ENCODE peak calls at places on chromosome 1, in nine cellular contexts. L is lung; Y is CD4-positive, alpha-beta memory T cell; S is psoas muscle; T is heart left ventricle; C is sigmoid colon; V is fibroblast of lung; P is GM23248; E is mesenchymal stem cell. K is an unnamed sample. For H3K4me1 and H3K9me3, the result is how much of the 10 kb centered on the place peaks cover.

GRCh38 chr1:15090373-15090772 is 63.2 kb upstream of the TMEM51 start:
- DNase-seq in C (no peak), T (peak), S (no peak), L (peak), P (no peak), E (no peak), Y (no peak), V (no peak), K (peak)

GRCh38 chr1:244276646-244277045 is 175.1 kb downstream of the ADSS2 start:
- DNase-seq in V (no peak), S (no peak), E (peak), Y (no peak), C (no peak), T (no peak), L (no peak), P (no peak), K (no peak)

GRCh38 chr1:173328961-173329360 is 121.8 kb upstream of the TNFSF4 start:
- DNase-seq in S (no peak), L (no peak), T (no peak), C (no peak), P (no peak), V (no peak), E (no peak), Y (no peak), K (no peak)

GRCh38 chr1:42450081-42450480 is 5.7 kb downstream of the ZMYND12 start:
- DNase-seq in T (no peak), E (no peak), P (no peak), C (no peak), Y (no peak), V (no peak), L (no peak), S (no peak), K (no peak)

GRCh38 chr1:204714861-204715511 is 29.4 kb upstream of the LRRN2 start:
- DNase-seq in T (no peak), E (no peak), Y (no peak), S (no peak), L (no peak), P (no peak), C (no peak), V (no peak), K (no peak)

GRCh38 chr1:226550671-226551041 is 2.1 kb downstream of the STUM start:
- DNase-seq in V (no peak), L (no peak), S (no peak), C (no peak), T (no peak), P (no peak), Y (no peak), E (no peak), K (no peak)

GRCh38 chr1:192003295-192004083 is 154.8 kb upstream of the RGS18 start:
- DNase-seq in T (no peak), C (no peak), S (no peak), P (no peak), E (no peak), V (no peak), Y (no peak), L (no peak), K (no peak)

GRCh38 chr1:8378981-8379470 is 61.1 kb downstream of the SLC45A1 start:
- DNase-seq in C (no peak), E (no peak), L (no peak), P (no peak), T (no peak), V (no peak), S (no peak), Y (no peak), K (no peak)

GRCh38 chr1:95309031-95309459 is 75.0 kb downstream of the RWDD3 start:
- DNase-seq in S (no peak), P (peak), T (no peak), Y (no peak), L (no peak), E (peak), C (no peak), V (peak), K (peak)

GRCh38 chr1:225769687-225770086 is 7.9 kb upstream of the SRP9 start:
- DNase-seq in V (no peak), T (no peak), P (no peak), E (no peak), C (no peak), S (no peak), L (no peak), Y (no peak), K (no peak)

GRCh38 chr1:50060279-50060678 is 36.5 kb upstream of the AGBL4 start:
- DNase-seq in L (no peak), Y (no peak), E (no peak), S (no peak), T (no peak), P (peak), V (peak), C (no peak), K (no peak)

GRCh38 chr1:206924549-206925115 is 2.9 kb upstream of the FCMR start:
- DNase-seq in P (no peak), L (no peak), V (no peak), Y (no peak), S (no peak), T (no peak), C (no peak), E (no peak), K (no peak)

GRCh38 chr1:54413732-54414131 is 7.5 kb upstream of the SSBP3 start:
- DNase-seq in E (no peak), L (no peak), V (no peak), T (no peak), P (no peak), Y (no peak), S (peak), C (no peak), K (no peak)

GRCh38 chr1:174206148-174206826 is 47.0 kb downstream of the RABGAP1L start:
- DNase-seq in S (no peak), C (no peak), Y (peak), E (no peak), L (no peak), P (peak), V (peak), T (no peak), K (no peak)

GRCh38 chr1:23960291-23960718 is 677 bp downstream of the PNRC2 start:
- DNase-seq in Y (no peak), S (no peak), C (no peak), P (peak), T (no peak), L (no peak), E (peak), V (peak), K (no peak)

GRCh38 chr1:168958562-168959289 is 147.8 kb upstream of the ATP1B1 start:
- DNase-seq in C (no peak), L (no peak), Y (no peak), E (peak), P (peak), S (no peak), V (peak), T (no peak), K (peak)

GRCh38 chr1:248782311-248782887 is 26.8 kb upstream of the LYPD8 start:
- DNase-seq in V (no peak), L (no peak), T (no peak), Y (no peak), C (no peak), P (no peak), E (no peak), S (no peak), K (no peak)

GRCh38 chr1:155200920-155201319 is 6.8 kb downstream of the THBS3 start:
- DNase-seq in T (no peak), V (no peak), E (no peak), C (no peak), P (no peak), Y (no peak), L (no peak), S (peak), K (no peak)
- H3K4me1 ChIP-seq in T (under half), V (under half), E (under half), C (under half), P (under half), Y (under half), L (under half), S (under half), K (under half)

DNA sequence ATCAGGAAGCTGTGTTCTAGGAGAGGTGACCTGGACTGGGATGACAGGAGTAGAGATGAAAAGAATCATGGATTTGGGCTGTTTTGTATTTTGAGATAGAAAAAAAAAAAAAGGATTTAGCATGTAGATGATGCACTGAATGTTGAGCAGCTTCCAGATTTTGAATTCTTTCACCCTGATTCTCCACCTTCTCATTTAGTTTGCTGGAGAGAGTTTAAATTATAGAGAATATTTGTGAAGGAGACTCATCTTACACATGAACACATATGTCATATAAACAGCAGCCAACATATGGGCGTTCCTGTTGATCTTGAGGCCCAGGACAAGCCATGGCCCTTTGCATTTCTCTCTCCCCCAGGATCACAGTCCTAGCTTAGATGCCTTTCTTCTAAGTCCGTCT is 7.4 kb downstream of the RPTN start:
- DNase-seq in E (no peak), Y (no peak), T (no peak), C (no peak), S (no peak), L (no peak), V (no peak), P (peak), K (no peak)
- H3K9me3 ChIP-seq in E (under half), Y (under half), T (under half), C (under half), S (under half), L (under half), V (under half), P (under half), K (under half)

GRCh38 chr1:156080598-156081173 is 1.6 kb downstream of the MEX3A start:
- DNase-seq in L (no peak), S (no peak), T (no peak), E (no peak), P (no peak), C (no peak), Y (no peak), V (no peak), K (no peak)
- H3K4me3 ChIP-seq in L (no peak), S (no peak), T (no peak), E (peak), P (peak), C (no peak), Y (no peak), V (peak), K (peak)

GRCh38 chr1:149936992-149937705 is 470 bp upstream of the MTMR11 start:
- DNase-seq in Y (no peak), T (no peak), C (no peak), P (peak), L (peak), V (peak), E (peak), S (no peak), K (no peak)

GRCh38 chr1:149934326-149934725 is 2.4 kb downstream of the MTMR11 start:
- DNase-seq in V (no peak), E (no peak), P (no peak), S (no peak), L (no peak), Y (no peak), C (no peak), T (no peak), K (no peak)

GRCh38 chr1:149936076-149936991 is at the start of gene MTMR11:
- DNase-seq in E (peak), Y (no peak), S (no peak), P (peak), T (no peak), V (peak), C (peak), L (no peak), K (peak)

GRCh38 chr1:149940427-149940826 is 3.7 kb upstream of the MTMR11 start:
- DNase-seq in C (no peak), P (no peak), S (no peak), L (no peak), V (no peak), T (no peak), Y (no peak), E (no peak), K (no peak)

DNA sequence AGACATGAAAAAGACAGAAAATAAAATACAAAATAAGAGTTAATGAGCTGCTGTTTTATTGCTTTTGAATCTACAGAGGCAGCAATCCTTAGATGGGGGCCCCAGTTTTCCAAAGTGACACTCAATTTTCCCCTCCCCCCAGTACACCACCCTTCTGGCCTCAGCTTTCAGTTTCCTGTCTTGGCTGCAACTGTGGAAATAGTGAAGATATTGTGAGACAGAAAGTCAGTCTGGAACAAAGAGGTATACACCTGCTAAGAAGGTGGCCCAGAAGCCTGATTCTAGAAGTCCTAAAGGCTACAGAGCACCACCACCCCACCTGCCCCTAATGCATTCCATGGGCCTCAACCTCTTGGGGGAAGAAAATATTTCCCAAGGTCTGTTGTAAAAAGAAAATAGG is 1.1 kb upstream of the MTMR11 start:
- DNase-seq in T (no peak), V (peak), L (no peak), E (peak), P (peak), S (no peak), C (no peak), Y (no peak), K (no peak)
- H3K4me1 ChIP-seq in T (under half), V (under half), L (under half), E (under half), P (under half), S (under half), C (under half), Y (under half), K (under half)

DNA sequence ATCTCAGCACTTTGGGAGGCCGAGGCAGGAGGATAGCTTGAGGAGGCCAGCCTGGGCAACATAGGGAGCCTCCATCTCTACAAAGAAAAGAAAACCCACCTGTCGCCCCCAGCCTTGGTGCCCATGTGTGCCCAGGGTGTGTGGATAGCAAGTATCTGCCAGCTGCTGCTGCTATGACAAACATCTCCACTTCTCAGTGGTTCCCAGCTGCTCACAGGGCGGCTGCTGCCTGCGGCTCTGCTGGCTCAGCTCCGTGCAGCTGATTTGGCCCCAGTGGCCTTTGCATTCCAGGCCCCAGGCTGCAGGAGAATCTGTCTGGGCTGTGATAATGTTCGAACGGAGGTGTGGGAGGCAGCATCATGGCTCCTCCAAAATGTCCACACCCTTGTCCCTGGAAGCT is 10.6 kb upstream of the TTC34 start:
- DNase-seq in E (no peak), L (no peak), P (no peak), V (no peak), C (no peak), Y (no peak), S (no peak), T (no peak), K (no peak)
- H3K9me3 ChIP-seq in E (under half), L (under half), P (under half), V (under half), C (under half), Y (under half), S (under half), T (under half), K (under half)

GRCh38 chr1:59880001-59880400 is 46.6 kb downstream of the CYP2J2 start:
- DNase-seq in E (peak), T (no peak), L (no peak), P (no peak), C (no peak), S (no peak), V (no peak), Y (no peak), K (peak)
- H3K4me3 ChIP-seq in E (no peak), T (no peak), L (no peak), P (no peak), C (no peak), S (no peak), V (no peak), Y (no peak), K (no peak)

DNA sequence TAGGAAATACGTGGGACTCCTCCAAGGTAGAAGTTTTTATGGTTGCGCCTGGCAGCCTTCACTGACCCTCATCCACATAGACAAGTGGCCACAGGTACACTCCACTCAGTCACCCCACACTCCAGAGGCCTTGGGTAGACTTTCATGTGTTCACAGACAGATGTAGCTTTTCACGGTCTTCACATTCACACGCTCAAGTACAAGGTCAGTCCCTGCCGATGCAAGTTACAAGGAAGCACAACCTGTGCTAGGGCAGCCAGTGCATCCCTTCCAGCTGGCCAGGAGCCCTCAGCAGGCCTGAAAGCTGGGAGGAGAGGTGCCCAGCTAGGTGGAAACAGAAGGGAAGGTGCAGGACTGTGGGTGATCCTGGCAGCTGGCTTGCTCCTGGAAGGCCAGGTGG is 55.5 kb upstream of the FAM20B start:
- DNase-seq in T (no peak), Y (no peak), P (no peak), S (no peak), E (no peak), C (no peak), L (no peak), V (no peak), K (no peak)
- H3K4me1 ChIP-seq in T (under half), Y (under half), P (under half), S (under half), E (under half), C (under half), L (under half), V (under half), K (under half)

GRCh38 chr1:66386712-66387111 is 147.2 kb upstream of the SGIP1 start:
- DNase-seq in T (no peak), L (no peak), C (no peak), S (no peak), P (no peak), V (no peak), E (no peak), Y (no peak), K (no peak)
- H3K9me3 ChIP-seq in T (under half), L (under half), C (under half), S (under half), P (under half), V (under half), E (under half), Y (under half), K (under half)